ENCODE peak calls at places on chromosomes 5 and 9, in five cellular contexts. D is GM12878, J is GM12891, G is K562, P is H1. X is an unnamed sample.

GRCh38 chr9:87324613-87325194 is 173.0 kb upstream of the DAPK1 start:
- DNase-seq in D (peak; percentile 5), J (peak; percentile 28), G (peak; percentile 51), P (no peak), X (no peak)

GRCh38 chr9:34988218-34989055 is 1.1 kb upstream of the DNAJB5 start:
- DNase-seq in D (no peak), J (no peak), P (no peak), G (peak; percentile 36), X (no peak)

GRCh38 chr5:141528401-141528984 is 39.6 kb downstream of the PCDHGC5 start:
- DNase-seq in G (no peak), D (no peak), J (no peak), P (no peak), X (no peak)

GRCh38 chr5:124060413-124061095 is 548.6 kb downstream of the CSNK1G3 start:
- DNase-seq in D (no peak), J (no peak), P (no peak), G (no peak), X (no peak)

GRCh38 chr5:149904977-149905376 is 39.6 kb downstream of the PDE6A start:
- DNase-seq in G (no peak), J (no peak), P (no peak), D (no peak), X (no peak)

GRCh38 chr5:125541085-125541484 is 794.6 kb upstream of the ZNF608 start:
- DNase-seq in D (no peak), G (no peak), P (no peak), J (no peak), X (no peak)

GRCh38 chr9:113794721-113795120 is 81.4 kb upstream of the ZNF618 start:
- DNase-seq in D (no peak), G (no peak), P (no peak), J (no peak), X (no peak)

GRCh38 chr9:78369644-78370219 is 72.8 kb downstream of the PSAT1 start:
- DNase-seq in D (no peak), P (peak; percentile 54), G (peak; percentile 57), J (peak; percentile 24), X (no peak)

GRCh38 chr9:96203867-96204412 is 98.0 kb downstream of the HSD17B3 start:
- DNase-seq in D (no peak), P (no peak), G (no peak), J (no peak), X (no peak)

GRCh38 chr9:121650220-121651013 is 1.0 kb upstream of the DAB2IP start:
- DNase-seq in D (no peak), G (peak; percentile 65), J (no peak), P (peak; percentile 70), X (no peak)

GRCh38 chr5:147397616-147398015 is 112.3 kb downstream of the DPYSL3 start:
- DNase-seq in J (no peak), P (no peak), D (no peak), G (no peak), X (no peak)

GRCh38 chr5:104298518-104298917 is 735.9 kb upstream of the NUDT12 start:
- DNase-seq in G (no peak), D (no peak), J (no peak), P (no peak), X (no peak)

GRCh38 chr9:78288214-78288892 is 8.6 kb upstream of the PSAT1 start:
- DNase-seq in P (no peak), G (no peak), J (no peak), D (no peak), X (no peak)

GRCh38 chr5:147573171-147573570 is 63.3 kb upstream of the DPYSL3 start:
- DNase-seq in P (no peak), D (no peak), G (no peak), J (no peak), X (no peak)

GRCh38 chr9:109520475-109521132 is 22.5 kb upstream of the PTPN3 start:
- DNase-seq in P (peak; percentile 43), D (peak; percentile 27), G (peak; percentile 71), J (no peak), X (no peak)

GRCh38 chr5:117094114-117094815 is 519.6 kb upstream of the SEMA6A start:
- DNase-seq in G (no peak), P (no peak), D (no peak), J (no peak), X (no peak)

GRCh38 chr5:54309751-54310432 is 481 bp downstream of the ARL15 start:
- DNase-seq in G (no peak), J (peak; percentile 14), D (no peak), P (no peak), X (peak; percentile 20)

GRCh38 chr5:97243352-97243751 is 60.3 kb upstream of the RIOK2 start:
- DNase-seq in G (no peak), D (no peak), J (no peak), P (no peak), X (no peak)

GRCh38 chr9:105661011-105661410 is 1.2 kb upstream of the TAL2 start:
- DNase-seq in G (no peak), J (no peak), P (no peak), D (no peak), X (no peak)

GRCh38 chr9:33778700-33779351 is 16.5 kb upstream of the PRSS3 start:
- DNase-seq in D (peak; percentile 26), G (peak; percentile 31), P (peak; percentile 25), J (peak; percentile 39), X (peak; percentile 30)

GRCh38 chr5:20575515-20575914 is 587.5 kb upstream of the CDH18 start:
- DNase-seq in J (no peak), P (no peak), G (no peak), D (no peak), X (no peak)

GRCh38 chr9:96299823-96300222 is 2.2 kb downstream of the HSD17B3 start:
- DNase-seq in D (no peak), G (no peak), J (no peak), P (no peak), X (no peak)

GRCh38 chr9:120482424-120483186 is 97.4 kb downstream of the CDK5RAP2 start:
- DNase-seq in P (no peak), J (no peak), G (no peak), D (no peak), X (no peak)

GRCh38 chr5:132205385-132206125 is 22.1 kb downstream of the P4HA2 start:
- DNase-seq in P (no peak), G (no peak), J (no peak), D (no peak), X (no peak)

DNA sequence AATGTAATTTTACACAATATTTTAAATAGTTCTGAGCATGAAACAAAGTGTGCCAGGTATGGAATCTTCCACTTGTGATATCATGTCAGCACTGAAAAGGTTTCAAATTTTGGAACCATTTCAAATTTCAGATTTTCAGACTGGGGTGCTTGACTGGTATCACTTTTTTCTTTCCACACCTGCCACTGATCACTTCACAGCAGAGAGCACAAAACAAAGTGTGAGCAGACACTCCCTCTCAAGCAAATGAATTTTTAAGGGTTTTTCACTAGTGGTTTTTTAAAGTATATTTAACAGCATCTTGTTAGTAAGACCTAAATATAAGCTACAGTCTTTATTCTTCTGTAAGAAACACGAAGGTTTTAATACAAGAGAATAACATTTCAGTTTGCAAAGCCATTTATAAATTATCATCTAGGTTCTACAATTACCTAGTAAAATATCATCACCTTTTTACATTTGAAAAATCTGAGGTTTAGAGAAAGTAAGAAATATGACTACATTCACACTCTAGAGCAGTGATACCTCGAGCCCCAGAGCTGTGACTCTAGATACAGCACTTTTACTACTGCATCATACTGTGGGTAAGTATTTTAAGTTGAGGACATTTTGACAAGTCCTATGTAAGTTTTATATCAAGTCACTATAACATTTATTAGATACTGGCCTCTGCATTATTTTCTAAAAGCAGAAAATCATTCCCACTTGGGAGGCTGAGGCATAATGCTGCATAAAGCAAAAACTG is 14.6 kb downstream of the GOLPH3 start:
- DNase-seq in P (no peak), G (no peak), J (no peak), D (no peak), X (no peak)
- TF ChIP-seq TAF1 in P (no peak), G (no peak), J (no peak), D (no peak), X (no peak)

GRCh38 chr5:52896524-52897237 is 92.5 kb upstream of the ITGA2 start:
- DNase-seq in G (no peak), J (no peak), P (no peak), D (no peak), X (no peak)

GRCh38 chr5:52895572-52896296 is 93.4 kb upstream of the ITGA2 start:
- DNase-seq in G (no peak), P (no peak), J (no peak), D (no peak), X (no peak)

GRCh38 chr5:52894451-52894850 is 94.7 kb upstream of the ITGA2 start:
- DNase-seq in G (no peak), P (no peak), D (no peak), J (no peak), X (no peak)

GRCh38 chr5:52893863-52894262 is 95.3 kb upstream of the ITGA2 start:
- DNase-seq in J (no peak), G (no peak), D (no peak), P (no peak), X (no peak)

DNA sequence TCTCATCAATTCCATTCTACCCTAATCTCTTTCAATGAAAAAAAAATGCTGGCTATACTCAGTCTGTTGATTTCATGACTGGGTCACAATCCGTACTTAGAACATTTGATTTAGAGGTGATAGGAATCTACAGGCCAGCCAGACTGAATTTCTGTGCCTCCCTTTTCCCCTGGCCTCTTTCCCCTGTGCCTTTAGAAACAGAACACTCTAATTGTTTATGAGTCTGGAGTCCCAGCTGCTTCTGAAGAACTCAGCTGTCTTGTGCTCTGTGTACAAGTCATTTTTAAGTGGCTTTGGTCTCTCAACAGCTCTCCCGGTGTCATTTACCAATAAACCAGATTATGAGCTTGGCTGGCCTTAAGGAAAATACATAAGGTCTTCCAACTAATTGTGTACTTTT is 94.1 kb upstream of the ITGA2 start:
- DNase-seq in D (no peak), G (no peak), P (no peak), J (no peak), X (no peak)
- TF ChIP-seq POLR2A in D (no peak), G (no peak), P (no peak), J (no peak), X (no peak)

DNA sequence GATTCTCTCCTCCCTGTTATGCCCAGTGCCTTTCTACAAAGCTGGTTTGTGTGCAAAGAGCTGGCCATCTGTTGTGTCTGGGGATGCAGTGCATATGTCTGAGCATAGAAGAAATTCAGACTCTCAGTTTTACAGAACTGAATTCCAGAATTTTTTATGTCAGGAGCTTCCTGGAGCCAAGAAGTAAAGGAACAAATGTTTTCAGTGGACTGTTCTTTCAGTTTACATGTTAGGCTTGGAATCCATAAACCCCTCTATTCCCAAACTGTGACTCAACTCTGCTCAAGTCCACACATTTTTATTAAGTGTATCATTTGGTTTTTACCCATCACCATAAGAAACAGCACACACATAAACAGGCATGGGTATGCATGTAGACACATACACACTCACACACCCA is 366.0 kb downstream of the BRINP1 start:
- DNase-seq in P (no peak), J (no peak), D (no peak), G (no peak), X (no peak)
- TF ChIP-seq POLR2AphosphoS5 in P (no peak), J (no peak), D (no peak), G (no peak), X (no peak)

GRCh38 chr9:84781431-84781830 is 111.9 kb downstream of the NTRK2 start:
- DNase-seq in D (no peak), G (no peak), J (no peak), P (no peak), X (no peak)
- TF ChIP-seq TAF1 in D (no peak), G (no peak), J (no peak), P (no peak), X (no peak)